ENCODE peak calls at places on chromosomes 3 and 15, in four cellular contexts. W is upper lobe of left lung, H is Calu3, V is cardiac muscle cell. X is an unnamed sample.

GRCh38 chr3:138469869-138470268 is 35.5 kb downstream of the ESYT3 start:
- DNase-seq in W (no peak), H (no peak), V (no peak), X (no peak)

GRCh38 chr3:129625071-129625874 is 18.8 kb upstream of the PLXND1 start:
- DNase-seq in W (no peak), H (no peak), V (no peak), X (peak; percentile 37)

GRCh38 chr3:136624894-136625815 is 127.0 kb downstream of the STAG1 start:
- DNase-seq in W (no peak), H (peak; percentile 84), V (no peak), X (no peak)

GRCh38 chr3:182713743-182714517 is 79.4 kb upstream of the ATP11B start:
- DNase-seq in W (no peak), H (peak; percentile 45), V (peak; percentile 88), X (peak; percentile 85)

GRCh38 chr15:101625980-101626379 is 26.2 kb downstream of the TM2D3 start:
- DNase-seq in W (no peak), H (no peak), V (no peak), X (no peak)

GRCh38 chr3:122239112-122239511 is 55.6 kb downstream of the CASR start:
- DNase-seq in W (no peak), H (no peak), V (no peak), X (no peak)

GRCh38 chr15:77500986-77501385 is 80.3 kb downstream of the HMG20A start:
- DNase-seq in W (no peak), H (no peak), V (peak; percentile 53), X (peak; percentile 42)

GRCh38 chr15:101035611-101036010 is 116.5 kb downstream of the LRRK1 start:
- DNase-seq in W (no peak), H (no peak), V (no peak), X (no peak)

GRCh38 chr3:25592510-25592968 is 72.2 kb downstream of the TOP2B start:
- DNase-seq in W (no peak), H (peak; percentile 71), V (peak; percentile 86), X (peak; percentile 74)

GRCh38 chr3:78848392-78849288 is 919.2 kb downstream of the ROBO1 start:
- DNase-seq in W (no peak), H (no peak), V (no peak), X (no peak)

GRCh38 chr3:45688194-45688881 is 858 bp upstream of the SACM1L start:
- DNase-seq in W (peak; percentile 21), H (peak; percentile 37), V (peak; percentile 35), X (no peak)

GRCh38 chr15:87567399-87567798 is 689.1 kb downstream of the NTRK3 start:
- DNase-seq in W (no peak), H (no peak), V (no peak), X (no peak)

GRCh38 chr15:32908921-32909320 is 191.1 kb downstream of the GREM1 start:
- DNase-seq in W (no peak), H (no peak), V (peak; percentile 84), X (peak; percentile 87)

GRCh38 chr3:108495717-108496116 is 14.7 kb downstream of the MYH15 start:
- DNase-seq in W (no peak), H (no peak), V (peak; percentile 40), X (peak; percentile 36)

GRCh38 chr3:57787867-57788623 is 31.9 kb downstream of the SLMAP start:
- DNase-seq in W (no peak), H (no peak), V (peak; percentile 34), X (peak; percentile 28)

GRCh38 chr3:36677331-36678007 is 86.9 kb downstream of the DCLK3 start:
- DNase-seq in W (no peak), H (peak; percentile 57), V (peak; percentile 69), X (peak; percentile 98)

GRCh38 chr3:23387286-23387918 is 184.3 kb downstream of the UBE2E2 start:
- DNase-seq in W (no peak), H (no peak), V (no peak), X (no peak)

GRCh38 chr15:94843060-94843459 is 611.7 kb downstream of the MCTP2 start:
- DNase-seq in W (no peak), H (no peak), V (no peak), X (no peak)

GRCh38 chr15:94847325-94847724 is 616.0 kb downstream of the MCTP2 start:
- DNase-seq in W (no peak), H (no peak), V (no peak), X (no peak)

GRCh38 chr15:94844188-94844532 is 612.8 kb downstream of the MCTP2 start:
- DNase-seq in W (no peak), H (no peak), V (no peak), X (no peak)

GRCh38 chr15:94845391-94845718 is 614.0 kb downstream of the MCTP2 start:
- DNase-seq in W (no peak), H (no peak), V (no peak), X (no peak)

GRCh38 chr15:94844533-94845390 is 613.4 kb downstream of the MCTP2 start:
- DNase-seq in W (peak; percentile 91), H (peak; percentile 65), V (peak; percentile 59), X (peak; percentile 21)
- TF ChIP-seq CTCF in W (peak; percentile 42), H (no peak), V (no peak), X (no peak)

GRCh38 chr3:194245975-194246561 is 105.1 kb downstream of the CPN2 start:
- DNase-seq in W (no peak), H (no peak), V (peak; percentile 32), X (peak; percentile 49)
- TF ChIP-seq CTCF in W (no peak), H (no peak), V (no peak), X (no peak)

GRCh38 chr3:76661527-76662250 is 378.2 kb upstream of the ROBO2 start:
- DNase-seq in W (no peak), H (no peak), V (no peak), X (no peak)

GRCh38 chr3:76668653-76669052 is 371.2 kb upstream of the ROBO2 start:
- DNase-seq in W (no peak), H (no peak), V (no peak), X (no peak)

GRCh38 chr3:76669305-76669704 is 370.6 kb upstream of the ROBO2 start:
- DNase-seq in W (no peak), H (no peak), V (no peak), X (no peak)

DNA sequence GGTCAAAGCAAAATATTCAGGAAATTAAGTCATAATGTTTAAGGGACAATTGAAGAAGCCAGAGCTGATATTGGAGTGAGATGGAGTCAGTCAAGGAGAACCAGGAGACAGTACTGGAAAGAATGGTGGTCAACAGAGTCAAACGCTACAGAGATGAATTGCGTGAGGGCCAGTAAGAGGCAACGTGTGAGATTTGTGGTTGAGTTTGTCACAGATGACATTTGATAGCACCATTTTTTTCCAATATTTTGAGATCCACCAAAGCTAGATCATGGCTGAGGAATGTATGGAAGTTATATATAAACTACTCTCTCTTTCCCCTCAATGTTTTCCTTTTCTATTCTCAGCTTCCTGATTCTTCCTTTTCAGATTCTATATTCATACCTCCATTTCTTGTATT is 375.1 kb upstream of the ROBO2 start:
- DNase-seq in W (no peak), H (no peak), V (no peak), X (no peak)
- TF ChIP-seq CTCF in W (no peak), H (no peak), V (no peak), X (no peak)

GRCh38 chr15:70935631-70936030 is 43.0 kb downstream of the LRRC49 start:
- DNase-seq in W (no peak), H (no peak), V (no peak), X (no peak)
- TF ChIP-seq CTCF in W (no peak), H (no peak), V (no peak), X (no peak)

X was measured in cardiac fibroblast.